ENCODE peak calls at places on chromosomes 11 and 22, in nine cellular contexts. I, X, A, G, S, T, L, Z and E are unnamed samples.

GRCh38 chr11:108929241-108929640 is 264.4 kb downstream of the DDX10 start:
- DNase-seq in I (no peak), X (no peak), A (no peak), G (no peak), S (no peak), T (no peak), L (no peak), Z (no peak), E (no peak)

GRCh38 chr11:73376803-73377629 is 817 bp downstream of the RELT start:
- DNase-seq in I (no peak), X (peak; percentile 71), A (peak; percentile 59), G (peak; percentile 81), S (peak; percentile 88), T (peak; percentile 58), L (peak; percentile 11), Z (peak; percentile 42), E (peak; percentile 88)

GRCh38 chr11:113632981-113633380 is 73.1 kb downstream of the TMPRSS5 start:
- DNase-seq in I (no peak), X (no peak), A (no peak), G (no peak), S (no peak), T (no peak), L (no peak), Z (no peak), E (peak; percentile 78)

GRCh38 chr11:18294862-18295261 is 27.1 kb downstream of the HPS5 start:
- DNase-seq in I (no peak), X (no peak), A (no peak), G (no peak), S (no peak), T (no peak), L (no peak), Z (no peak), E (no peak)

GRCh38 chr11:108199446-108200321 is 22.8 kb downstream of the NPAT start:
- DNase-seq in I (no peak), X (peak; percentile 69), A (no peak), G (no peak), S (no peak), T (no peak), L (no peak), Z (peak; percentile 67), E (no peak)

GRCh38 chr22:26333088-26333800 is 95.8 kb upstream of the ASPHD2 start:
- DNase-seq in I (no peak), X (no peak), A (no peak), G (no peak), S (no peak), T (no peak), L (no peak), Z (no peak), E (no peak)

GRCh38 chr11:73734996-73735395 is 25.9 kb downstream of the RAB6A start:
- DNase-seq in I (no peak), X (no peak), A (no peak), G (no peak), S (no peak), T (no peak), L (no peak), Z (no peak), E (no peak)

GRCh38 chr11:70948855-70949551 is 303.4 kb downstream of the SHANK2 start:
- DNase-seq in I (no peak), X (no peak), A (no peak), G (no peak), S (no peak), T (no peak), L (peak; percentile 97), Z (no peak), E (no peak)

GRCh38 chr22:24333301-24333700 is 62.7 kb downstream of the SPECC1L start:
- DNase-seq in I (no peak), X (no peak), A (no peak), G (no peak), S (no peak), T (no peak), L (no peak), Z (no peak), E (no peak)

GRCh38 chr11:28090052-28090749 is 17.8 kb downstream of the KIF18A start:
- DNase-seq in I (no peak), X (no peak), A (no peak), G (no peak), S (no peak), T (no peak), L (no peak), Z (no peak), E (no peak)

GRCh38 chr22:40479887-40480538 is 109.6 kb downstream of the SGSM3 start:
- DNase-seq in I (no peak), X (no peak), A (no peak), G (no peak), S (no peak), T (no peak), L (no peak), Z (no peak), E (no peak)

GRCh38 chr11:2440646-2441045 is 3.7 kb downstream of the TRPM5 start:
- DNase-seq in I (no peak), X (peak; percentile 55), A (peak; percentile 30), G (peak; percentile 30), S (no peak), T (no peak), L (no peak), Z (no peak), E (peak; percentile 62)

GRCh38 chr22:23181763-23182288 is 1.5 kb downstream of the BCR start:
- DNase-seq in I (no peak), X (no peak), A (no peak), G (peak; percentile 50), S (no peak), T (no peak), L (no peak), Z (no peak), E (no peak)

GRCh38 chr22:23282089-23282501 is 101.8 kb downstream of the BCR start:
- DNase-seq in I (no peak), X (peak; percentile 91), A (peak; percentile 70), G (no peak), S (no peak), T (peak; percentile 72), L (no peak), Z (no peak), E (peak; percentile 95)